ENCODE peak calls at places on chromosome 10, in seven cellular contexts. Q is CD8-positive, alpha-beta T cell; W is brain microvascular endothelial cell; B is progenitor cell of endocrine pancreas; F is NCI-H1092 treated with DMSO at 0.1 percent for 48 hours; P is PC-3; S is HEK293T. J is an unnamed sample.

GRCh38 chr10:132590094-132590751 is 52.6 kb downstream of the INPP5A start:
- DNase-seq in P (no peak), S (no peak), B (no peak), F (no peak), Q (no peak), W (no peak), J (peak)

GRCh38 chr10:28875535-28876208 is 198.4 kb downstream of the BAMBI start:
- DNase-seq in P (peak), W (peak), F (no peak), B (no peak), Q (no peak), S (no peak), J (no peak)

GRCh38 chr10:49220031-49220430 is 31.8 kb upstream of the TMEM273 start:
- DNase-seq in P (peak), Q (no peak), B (no peak), S (no peak), F (no peak), W (peak), J (no peak)

GRCh38 chr10:48242160-48242904 is 32.2 kb downstream of the FRMPD2 start:
- DNase-seq in F (no peak), Q (no peak), S (no peak), B (no peak), W (no peak), P (no peak), J (no peak)

GRCh38 chr10:58919927-58920654 is 256.4 kb upstream of the PHYHIPL start:
- DNase-seq in W (peak), F (no peak), S (no peak), B (no peak), Q (no peak), P (peak), J (no peak)

GRCh38 chr10:110174201-110174600 is 33.2 kb upstream of the MXI1 start:
- DNase-seq in W (no peak), B (no peak), F (peak), S (no peak), P (no peak), Q (no peak), J (no peak)

GRCh38 chr10:126481181-126481580 is 92.9 kb upstream of the ADAM12 start:
- DNase-seq in F (no peak), W (no peak), P (peak), B (no peak), Q (no peak), S (no peak), J (no peak)

GRCh38 chr10:116211682-116212081 is 61.3 kb downstream of the GFRA1 start:
- DNase-seq in F (no peak), B (no peak), Q (no peak), S (no peak), P (no peak), W (peak), J (no peak)

GRCh38 chr10:100174699-100175677 is 10.8 kb downstream of the ERLIN1 start:
- DNase-seq in Q (no peak), P (no peak), F (no peak), W (no peak), B (no peak), S (no peak), J (no peak)

GRCh38 chr10:114538544-114538906 is 119.5 kb downstream of the ABLIM1 start:
- DNase-seq in B (no peak), W (no peak), Q (peak), P (no peak), F (no peak), S (no peak), J (no peak)

GRCh38 chr10:79451046-79451699 is 5.7 kb upstream of the ZCCHC24 start:
- DNase-seq in F (no peak), W (no peak), P (no peak), Q (no peak), B (no peak), S (no peak), J (no peak)

GRCh38 chr10:16440396-16441105 is 3.7 kb downstream of the PTER start:
- DNase-seq in Q (no peak), F (no peak), S (no peak), B (no peak), P (peak), W (no peak), J (no peak)

GRCh38 chr10:52757777-52758176 is 14.8 kb downstream of the MBL2 start:
- DNase-seq in P (no peak), B (no peak), W (peak), F (no peak), Q (no peak), S (no peak), J (no peak)

GRCh38 chr10:79017882-79018550 is 50.8 kb upstream of the ZMIZ1 start:
- DNase-seq in F (no peak), Q (no peak), B (no peak), W (no peak), P (no peak), S (no peak), J (no peak)

GRCh38 chr10:3482200-3482993 is 302.6 kb downstream of the KLF6 start:
- DNase-seq in S (peak), W (peak), B (no peak), P (peak), F (no peak), Q (no peak), J (no peak)

GRCh38 chr10:125955766-125956165 is 59.4 kb downstream of the FANK1 start:
- DNase-seq in S (no peak), B (no peak), W (no peak), P (no peak), F (no peak), Q (no peak), J (no peak)

GRCh38 chr10:61481597-61481996 is 28.4 kb upstream of the TMEM26 start:
- DNase-seq in F (no peak), Q (no peak), P (no peak), S (no peak), B (no peak), W (no peak), J (no peak)

GRCh38 chr10:44628921-44629320 is 244.0 kb upstream of the CXCL12 start:
- DNase-seq in F (no peak), Q (no peak), W (peak), S (no peak), P (peak), B (no peak), J (no peak)